ENCODE peak calls at places on chromosome 10, in five cellular contexts. U is pancreas, T is PC-3, L is spleen, S is IMR-90. K is an unnamed sample.

GRCh38 chr10:33441561-33441960 is 107.1 kb upstream of the NRP1 start:
- DNase-seq in U (no peak), T (peak; percentile 42), L (no peak), S (no peak), K (no peak)

GRCh38 chr10:21524526-21525366 is 736 bp downstream of the SKIDA1 start:
- DNase-seq in U (no peak), T (no peak), L (no peak), S (peak; percentile 67), K (no peak)

GRCh38 chr10:23073527-23073926 is 21.9 kb upstream of the MSRB2 start:
- DNase-seq in U (no peak), T (no peak), L (no peak), S (no peak), K (no peak)

GRCh38 chr10:34249634-34250033 is 565.5 kb downstream of the PARD3 start:
- DNase-seq in U (no peak), T (peak; percentile 77), L (no peak), S (no peak), K (no peak)

GRCh38 chr10:132471484-132471883 is 66.1 kb upstream of the INPP5A start:
- DNase-seq in U (no peak), T (no peak), L (peak; percentile 56), S (no peak), K (no peak)

GRCh38 chr10:13262433-13262832 is 28.3 kb upstream of the UCMA start:
- DNase-seq in U (no peak), T (no peak), L (no peak), S (no peak), K (no peak)

GRCh38 chr10:7388602-7389001 is 22.2 kb downstream of the SFMBT2 start:
- DNase-seq in U (no peak), T (no peak), L (no peak), S (no peak), K (no peak)

GRCh38 chr10:75788394-75789205 is 357.2 kb downstream of the LRMDA start:
- DNase-seq in U (peak; percentile 46), T (peak; percentile 80), L (no peak), S (no peak), K (no peak)

GRCh38 chr10:71727429-71728217 is 8.0 kb upstream of the C10orf105 start:
- DNase-seq in U (peak; percentile 59), T (peak; percentile 18), L (peak; percentile 93), S (no peak), K (peak; percentile 79)

GRCh38 chr10:25682203-25682950 is 251.7 kb upstream of the MYO3A start:
- DNase-seq in U (no peak), T (no peak), L (no peak), S (no peak), K (peak; percentile 25)

GRCh38 chr10:33238643-33239042 is 95.8 kb downstream of the NRP1 start:
- DNase-seq in U (no peak), T (peak; percentile 100), L (no peak), S (peak; percentile 96), K (no peak)

DNA sequence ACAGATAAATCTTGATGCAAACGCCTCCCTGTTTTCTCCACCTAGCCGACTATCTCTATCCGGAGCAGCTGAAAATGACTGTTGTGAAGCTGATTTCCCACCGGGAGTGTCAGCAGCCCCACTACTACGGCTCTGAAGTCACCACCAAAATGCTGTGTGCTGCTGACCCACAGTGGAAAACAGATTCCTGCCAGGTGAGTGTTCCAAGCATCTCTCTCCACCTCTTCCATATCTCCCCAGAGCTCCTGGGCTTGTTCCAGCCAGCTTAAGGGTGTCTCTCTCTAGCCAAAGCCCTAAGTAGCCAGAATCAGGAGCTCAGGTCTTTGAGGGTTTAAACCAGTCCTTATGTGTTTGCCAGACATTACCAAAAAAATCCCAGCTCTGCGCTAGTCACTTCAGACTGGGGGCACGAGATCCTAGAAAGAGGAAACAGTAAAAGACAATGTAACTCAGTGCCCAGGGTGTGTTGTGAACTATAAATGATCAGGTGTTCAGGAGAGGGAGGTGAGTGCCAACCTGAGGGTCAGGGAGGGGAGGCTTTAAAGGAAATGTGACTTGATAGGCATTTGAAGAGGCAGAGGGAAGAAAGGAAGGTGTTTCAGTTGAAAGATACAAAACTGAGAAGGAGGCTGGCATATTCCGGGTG is 4.4 kb downstream of the PLAU start:
- DNase-seq in U (no peak), T (peak; percentile 70), L (no peak), S (no peak), K (no peak)
- H3K27ac ChIP-seq in U (no peak overlapping the region), T (peak overlapping the region; percentile 78), L (no peak overlapping the region), S (peak overlapping the region; percentile 16), K (no peak overlapping the region)

GRCh38 chr10:11246752-11247467 is 229.2 kb downstream of the CELF2 start:
- DNase-seq in U (no peak), T (no peak), L (peak; percentile 77), S (no peak), K (no peak)

GRCh38 chr10:11245981-11246590 is 228.4 kb downstream of the CELF2 start:
- DNase-seq in U (no peak), T (no peak), L (no peak), S (no peak), K (no peak)

GRCh38 chr10:11249134-11249533 is 231.5 kb downstream of the CELF2 start:
- DNase-seq in U (no peak), T (no peak), L (no peak), S (no peak), K (no peak)

GRCh38 chr10:11253397-11254002 is 235.8 kb downstream of the CELF2 start:
- DNase-seq in U (no peak), T (no peak), L (no peak), S (no peak), K (no peak)

DNA sequence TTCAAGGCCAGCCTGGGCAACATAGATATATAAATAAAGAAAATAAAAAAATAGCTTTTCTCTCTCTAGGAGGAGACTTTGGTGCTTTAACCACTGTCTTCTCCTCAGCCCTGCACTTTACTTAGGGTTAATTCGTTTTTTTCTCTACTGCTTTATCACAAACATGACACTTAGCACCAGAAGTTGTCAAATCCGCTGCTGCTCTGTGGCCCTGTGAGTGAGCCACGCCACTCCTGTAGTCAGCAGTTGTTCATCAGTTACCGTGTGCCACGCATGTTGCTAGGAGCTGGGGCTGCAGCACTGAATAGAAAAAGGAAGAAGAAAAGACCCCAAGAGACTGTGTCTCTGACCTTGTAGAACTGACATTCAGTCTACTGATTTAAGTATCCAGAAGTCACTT is 232.6 kb downstream of the CELF2 start:
- DNase-seq in U (no peak), T (no peak), L (no peak), S (no peak), K (no peak)
- H3K4me1 ChIP-seq in U (no peaks in the 10 kb centered on the region), T (no peaks in the 10 kb centered on the region), L (peaks cover 49% of the 10 kb centered on the region), S (no peaks in the 10 kb centered on the region), K (peaks cover 33% of the 10 kb centered on the region)

DNA sequence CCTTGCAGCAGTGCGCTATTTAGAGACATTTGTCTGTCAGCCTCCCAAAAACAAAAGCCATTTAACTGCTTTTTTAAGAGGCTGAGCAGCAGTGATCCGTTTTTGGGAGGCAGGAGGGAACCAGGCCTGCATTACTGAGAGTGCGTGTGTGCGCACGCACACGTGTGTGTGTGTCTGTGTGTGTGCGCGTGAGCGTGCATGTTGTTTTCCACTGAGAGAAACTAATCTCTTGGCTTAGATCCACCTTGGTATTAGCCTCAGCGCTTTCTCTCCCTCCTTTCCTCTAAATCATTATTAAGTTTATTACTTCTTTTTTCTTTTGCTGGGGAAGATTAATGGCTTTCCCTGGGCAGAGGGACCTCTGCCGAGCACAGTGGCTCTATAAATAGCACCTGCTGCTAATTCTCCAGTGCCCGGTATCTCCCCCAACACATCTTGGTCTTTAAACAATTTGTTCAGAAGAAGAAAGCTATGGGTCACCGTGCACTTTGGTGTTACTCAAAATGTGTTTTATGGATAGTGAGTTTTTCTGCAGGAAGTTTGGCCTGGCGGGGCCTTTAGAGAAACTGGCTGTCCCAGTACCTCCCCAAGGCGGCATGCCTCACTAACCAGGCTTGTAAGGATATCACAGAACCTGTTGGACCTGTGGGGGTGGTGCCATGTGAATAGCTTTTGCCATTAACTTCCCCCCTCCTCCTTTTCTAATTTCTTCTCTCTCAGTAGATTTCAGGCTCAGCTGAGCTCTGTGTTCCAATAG is 70.0 kb upstream of the RAB11FIP2 start:
- DNase-seq in U (no peak), T (peak; percentile 4), L (no peak), S (no peak), K (no peak)
- H3K27ac ChIP-seq in U (no peak overlapping the region), T (no peak overlapping the region), L (no peak overlapping the region), S (no peak overlapping the region), K (no peak overlapping the region)

GRCh38 chr10:112314822-112315474 is 31.7 kb downstream of the TECTB start:
- DNase-seq in U (peak; percentile 52), T (peak; percentile 76), L (peak; percentile 88), S (peak; percentile 70), K (peak; percentile 79)
- H3K4me1 ChIP-seq in U (no peaks in the 10 kb centered on the region), T (peaks cover 4% of the 10 kb centered on the region), L (peaks cover 8% of the 10 kb centered on the region), S (no peaks in the 10 kb centered on the region), K (no peaks in the 10 kb centered on the region)